ENCODE peak calls at places on chromosome 12, in five cellular contexts. H, U, T, R and A are unnamed samples.

GRCh38 chr12:104230704-104231103 is 15.1 kb downstream of the TXNRD1 start:
- DNase-seq in H (no peak), U (no peak), T (no peak), R (no peak), A (no peak)

GRCh38 chr12:62801796-62802195 is 133.2 kb downstream of the PPM1H start:
- DNase-seq in H (no peak), U (no peak), T (no peak), R (no peak), A (no peak)

GRCh38 chr12:82176016-82176415 is 182.2 kb downstream of the CCDC59 start:
- DNase-seq in H (no peak), U (no peak), T (no peak), R (no peak), A (no peak)

GRCh38 chr12:67352682-67353081 is 83.5 kb downstream of the CAND1 start:
- DNase-seq in H (no peak), U (no peak), T (no peak), R (no peak), A (no peak)

GRCh38 chr12:91804533-91804932 is 341.1 kb downstream of the BTG1 start:
- DNase-seq in H (peak; percentile 16), U (no peak), T (no peak), R (no peak), A (no peak)

GRCh38 chr12:19482036-19482435 is 42.7 kb downstream of the AEBP2 start:
- DNase-seq in H (no peak), U (no peak), T (no peak), R (no peak), A (no peak)

GRCh38 chr12:40697566-40698257 is 5.5 kb downstream of the CNTN1 start:
- DNase-seq in H (peak; percentile 61), U (no peak), T (no peak), R (no peak), A (peak; percentile 30)

GRCh38 chr12:49200882-49201594 is 12.2 kb upstream of the TUBA1A start:
- DNase-seq in H (peak; percentile 71), U (no peak), T (peak; percentile 90), R (peak; percentile 84), A (peak; percentile 55)

GRCh38 chr12:108855284-108856169 is 1.9 kb downstream of the SSH1 start:
- DNase-seq in H (no peak), U (no peak), T (peak; percentile 52), R (no peak), A (no peak)

GRCh38 chr12:29752121-29752520 is 31.6 kb downstream of the TMTC1 start:
- DNase-seq in H (no peak), U (no peak), T (no peak), R (no peak), A (no peak)

GRCh38 chr12:123608192-123608591 is 6.3 kb downstream of the DDX55 start:
- DNase-seq in H (no peak), U (no peak), T (no peak), R (no peak), A (no peak)

GRCh38 chr12:59500335-59500734 is 95.5 kb upstream of the SLC16A7 start:
- DNase-seq in H (no peak), U (no peak), T (no peak), R (no peak), A (no peak)

GRCh38 chr12:93407283-93407962 is 29.7 kb downstream of the NUDT4 start:
- DNase-seq in H (no peak), U (no peak), T (no peak), R (no peak), A (no peak)

GRCh38 chr12:101172316-101172715 is 37.7 kb downstream of the SLC5A8 start:
- DNase-seq in H (no peak), U (no peak), T (no peak), R (peak; percentile 41), A (no peak)

GRCh38 chr12:23550753-23551152 is 398.7 kb downstream of the SOX5 start:
- DNase-seq in H (no peak), U (no peak), T (no peak), R (no peak), A (no peak)

GRCh38 chr12:62260733-62261683 is 804 bp downstream of the USP15 start:
- DNase-seq in H (peak; percentile 46), U (no peak), T (peak; percentile 52), R (peak; percentile 30), A (peak; percentile 30)

GRCh38 chr12:45010051-45010450 is 40.8 kb downstream of the DBX2 start:
- DNase-seq in H (no peak), U (no peak), T (no peak), R (peak; percentile 43), A (peak; percentile 10)

GRCh38 chr12:47876404-47876960 is 28.3 kb downstream of the VDR start:
- DNase-seq in H (no peak), U (no peak), T (no peak), R (no peak), A (peak; percentile 39)

GRCh38 chr12:39646963-39647362 is 27.4 kb upstream of the ABCD2 start:
- DNase-seq in H (no peak), U (no peak), T (peak; percentile 3), R (peak; percentile 0), A (no peak)

GRCh38 chr12:3261782-3262359 is 184.7 kb downstream of the TSPAN9 start:
- DNase-seq in H (no peak), U (no peak), T (peak; percentile 63), R (no peak), A (no peak)

GRCh38 chr12:117805865-117806264 is 162.9 kb downstream of the KSR2 start:
- DNase-seq in H (no peak), U (no peak), T (no peak), R (peak; percentile 4), A (no peak)

GRCh38 chr12:92612611-92613010 is 90.2 kb upstream of the PLEKHG7 start:
- DNase-seq in H (no peak), U (no peak), T (no peak), R (no peak), A (no peak)

GRCh38 chr12:129887047-129887568 is 16.7 kb downstream of the TMEM132D start:
- DNase-seq in H (no peak), U (no peak), T (no peak), R (peak; percentile 3), A (no peak)

GRCh38 chr12:14273911-14274306 is 91.6 kb upstream of the ATF7IP start:
- DNase-seq in H (peak; percentile 14), U (no peak), T (no peak), R (peak; percentile 27), A (peak; percentile 73)

GRCh38 chr12:93461503-93461902 is 5.8 kb upstream of the MRPL42 start:
- DNase-seq in H (no peak), U (no peak), T (no peak), R (no peak), A (no peak)

GRCh38 chr12:99960312-99960711 is 24.4 kb downstream of the ANKS1B start:
- DNase-seq in H (no peak), U (no peak), T (peak; percentile 24), R (no peak), A (no peak)

GRCh38 chr12:110183386-110183785 is 59.2 kb downstream of the IFT81 start:
- DNase-seq in H (no peak), U (no peak), T (no peak), R (no peak), A (no peak)

GRCh38 chr12:774051-774614 is 21.8 kb downstream of the WNK1 start:
- DNase-seq in H (no peak), U (no peak), T (no peak), R (no peak), A (no peak)

GRCh38 chr12:15268927-15269552 is 47.8 kb upstream of the RERG start:
- DNase-seq in H (peak; percentile 47), U (no peak), T (peak; percentile 83), R (peak; percentile 68), A (peak; percentile 59)

GRCh38 chr12:58943079-58943478 is 22.8 kb upstream of the LRIG3 start:
- DNase-seq in H (no peak), U (no peak), T (no peak), R (no peak), A (no peak)

GRCh38 chr12:2170376-2170775 is 117.6 kb downstream of the CACNA1C start:
- DNase-seq in H (no peak), U (no peak), T (peak; percentile 59), R (peak; percentile 61), A (no peak)